ENCODE peak calls at places on chromosomes 16 and 17, in six cellular contexts. U is foreskin fibroblast, O is K562, E is breast epithelium, Y is kidney, F is heart right ventricle. X is an unnamed sample.

GRCh38 chr16:81567987-81568748 is 123.6 kb downstream of the CMIP start:
- DNase-seq in U (peak), O (no peak), E (peak), Y (peak), F (peak), X (no peak)

GRCh38 chr17:42247734-42248133 is 28.5 kb downstream of the STAT5B start:
- DNase-seq in U (peak), O (no peak), E (no peak), Y (no peak), F (no peak), X (peak)

GRCh38 chr16:65410801-65411200 is 288.9 kb upstream of the CDH11 start:
- DNase-seq in U (peak), O (no peak), E (no peak), Y (no peak), F (no peak), X (no peak)

GRCh38 chr16:58854392-58854791 is 120.3 kb upstream of the GOT2 start:
- DNase-seq in U (no peak), O (no peak), E (no peak), Y (no peak), F (no peak), X (no peak)

GRCh38 chr17:73795730-73796129 is 151.5 kb upstream of the SDK2 start:
- DNase-seq in U (no peak), O (no peak), E (peak), Y (no peak), F (no peak), X (no peak)

GRCh38 chr16:14302399-14303181 is 231.5 kb downstream of the MRTFB start:
- DNase-seq in U (peak), O (peak), E (no peak), Y (peak), F (peak), X (no peak)

GRCh38 chr17:44198721-44199552 is 747 bp downstream of the ATXN7L3 start:
- DNase-seq in U (peak), O (peak), E (peak), Y (peak), F (peak), X (no peak)

GRCh38 chr16:57145046-57145963 is 40.5 kb downstream of the PSME3IP1 start:
- DNase-seq in U (no peak), O (peak), E (no peak), Y (no peak), F (no peak), X (no peak)

GRCh38 chr17:11369570-11369969 is 128.6 kb downstream of the SHISA6 start:
- DNase-seq in U (no peak), O (no peak), E (no peak), Y (no peak), F (no peak), X (no peak)

GRCh38 chr16:48444574-48444973 is 59.4 kb upstream of the SIAH1 start:
- DNase-seq in U (peak), O (no peak), E (no peak), Y (no peak), F (no peak), X (peak)

GRCh38 chr16:66188786-66189725 is 177.4 kb upstream of the CDH5 start:
- DNase-seq in U (peak), O (no peak), E (no peak), Y (peak), F (no peak), X (no peak)

DNA sequence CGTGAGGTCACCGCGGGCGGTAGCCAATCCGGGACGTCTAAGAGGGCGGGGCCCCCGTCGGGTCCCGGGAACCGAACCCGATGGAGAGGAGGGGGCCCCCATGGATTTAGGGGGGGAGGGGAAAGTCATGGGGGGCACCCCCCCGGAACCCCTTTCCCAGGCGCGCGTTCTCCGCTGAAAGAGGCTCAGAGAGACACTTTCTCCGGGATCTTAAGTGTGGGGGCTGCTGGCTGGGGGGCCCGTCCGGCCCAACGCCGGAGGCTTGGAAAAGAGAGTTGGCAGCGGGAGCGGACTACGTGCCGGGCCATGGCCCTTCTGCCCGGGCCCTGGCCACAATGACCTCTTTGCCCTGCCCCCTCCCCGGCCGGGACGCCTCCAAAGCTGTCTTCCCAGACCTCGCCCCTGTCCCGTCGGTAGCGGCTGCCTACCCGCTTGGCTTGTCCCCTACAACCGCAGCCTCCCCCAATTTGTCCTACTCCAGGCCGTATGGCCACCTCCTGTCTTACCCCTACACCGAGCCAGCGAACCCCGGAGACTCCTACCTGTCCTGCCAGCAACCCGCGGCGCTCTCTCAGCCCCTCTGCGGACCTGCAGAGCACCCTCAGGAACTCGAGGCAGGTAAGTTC is at the start of gene DLX4:
- DNase-seq in U (no peak), O (peak), E (no peak), Y (peak), F (no peak), X (no peak)
- H3K4me3 ChIP-seq in U (peak), O (peak), E (peak), Y (peak), F (peak), X (peak)

DNA sequence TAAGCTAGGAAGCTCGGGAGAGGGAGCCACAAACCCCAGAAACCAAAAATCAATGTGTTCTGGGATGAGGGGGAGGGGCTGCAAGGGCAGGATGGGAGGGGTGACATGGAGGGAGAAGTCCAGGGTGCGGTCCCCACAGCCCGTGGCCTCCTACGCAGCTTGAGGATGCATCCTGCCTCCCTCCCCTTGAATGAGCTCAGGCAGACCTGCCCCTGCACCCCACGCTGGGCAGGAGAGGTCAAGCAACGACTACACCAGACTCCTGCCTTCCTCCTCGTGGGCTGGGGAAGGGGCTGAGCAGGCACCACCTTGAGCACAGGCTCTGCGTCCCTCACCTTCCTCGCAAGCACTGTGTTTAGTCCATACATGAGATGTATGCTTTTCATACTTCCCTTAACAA is 3.9 kb downstream of the ANKRD13B start:
- DNase-seq in U (no peak), O (peak), E (no peak), Y (peak), F (no peak), X (no peak)
- TF ChIP-seq CTCF in U (no peak), O (no peak), E (no peak), Y (no peak), F (no peak), X (no peak)

GRCh38 chr17:39667262-39668140 is 752 bp upstream of the PNMT start:
- DNase-seq in U (no peak), O (peak), E (no peak), Y (peak), F (peak), X (no peak)

GRCh38 chr17:39666231-39666600 is 1.1 kb downstream of the TCAP start:
- DNase-seq in U (no peak), O (no peak), E (no peak), Y (peak), F (no peak), X (no peak)

GRCh38 chr17:39669897-39670735 is 1.9 kb downstream of the PNMT start:
- DNase-seq in U (no peak), O (no peak), E (no peak), Y (peak), F (no peak), X (no peak)

GRCh38 chr17:39666601-39667261 is 1.5 kb upstream of the PNMT start:
- DNase-seq in U (no peak), O (peak), E (no peak), Y (peak), F (peak), X (no peak)

GRCh38 chr17:39668141-39668924 is at the start of gene PNMT:
- DNase-seq in U (peak), O (peak), E (peak), Y (peak), F (peak), X (no peak)
- H3K4me3 ChIP-seq in U (peak), O (peak), E (peak), Y (no peak), F (peak), X (peak)

GRCh38 chr17:46976626-46977270 is 2.3 kb downstream of the RPRML start:
- DNase-seq in U (no peak), O (peak), E (no peak), Y (peak), F (no peak), X (no peak)

GRCh38 chr17:46979023-46979870 is at the start of gene RPRML:
- DNase-seq in U (peak), O (peak), E (no peak), Y (peak), F (peak), X (no peak)

GRCh38 chr17:46977750-46978488 is 1.1 kb downstream of the RPRML start:
- DNase-seq in U (peak), O (no peak), E (no peak), Y (peak), F (no peak), X (no peak)

GRCh38 chr17:46978489-46979022 is 497 bp downstream of the RPRML start:
- DNase-seq in U (peak), O (peak), E (no peak), Y (peak), F (no peak), X (no peak)

GRCh38 chr17:46977348-46977747 is 1.7 kb downstream of the RPRML start:
- DNase-seq in U (peak), O (peak), E (no peak), Y (peak), F (no peak), X (peak)
- TF ChIP-seq CTCF in U (peak), O (peak), E (no peak), Y (no peak), F (no peak), X (peak)

DNA sequence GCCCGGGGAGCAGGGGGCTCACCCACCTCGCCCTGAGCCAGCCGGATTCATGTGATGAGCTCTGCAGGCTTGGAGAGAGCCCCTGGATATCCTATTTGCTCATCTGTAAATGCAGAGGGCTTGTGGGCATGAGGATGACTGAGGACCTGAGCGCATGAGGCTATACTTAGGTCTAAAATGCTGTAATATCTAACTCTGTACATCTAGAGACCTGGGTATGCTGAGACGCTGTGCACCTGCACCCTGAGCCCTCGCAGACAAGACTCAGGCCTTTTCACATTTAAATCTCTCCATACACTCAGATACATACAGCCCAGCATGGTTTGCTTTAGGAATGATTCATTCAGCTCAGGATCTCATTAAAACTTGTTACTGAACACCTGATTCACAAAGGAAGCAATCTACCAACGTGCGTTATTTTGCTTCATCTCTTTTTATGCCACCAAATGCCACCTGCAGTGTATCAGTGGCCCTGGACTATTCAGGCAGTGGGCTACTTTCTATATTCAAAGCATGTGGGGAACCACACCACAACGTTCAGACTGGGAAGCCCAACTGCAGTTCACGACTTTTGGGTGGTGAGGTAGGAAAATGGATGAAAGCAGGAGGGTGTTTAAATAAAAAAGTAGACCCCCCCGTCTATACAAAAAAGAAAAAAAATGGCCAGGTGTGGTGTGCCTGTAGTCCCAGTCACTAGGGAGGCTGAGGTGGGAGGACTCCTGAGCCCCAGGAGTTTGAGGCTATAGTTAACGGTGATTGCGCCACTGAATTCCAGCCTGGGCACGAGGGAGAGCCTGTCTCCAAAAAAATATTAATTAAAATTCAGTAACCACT is 12.0 kb downstream of the USP7 start:
- DNase-seq in U (no peak), O (no peak), E (no peak), Y (no peak), F (no peak), X (no peak)
- H3K4me3 ChIP-seq in U (no peak), O (no peak), E (no peak), Y (no peak), F (no peak), X (no peak)

GRCh38 chr17:63442549-63443035 is 3.5 kb downstream of the CYB561 start:
- DNase-seq in U (peak), O (peak), E (no peak), Y (no peak), F (no peak), X (no peak)
- TF ChIP-seq CTCF in U (no peak), O (peak), E (no peak), Y (no peak), F (no peak), X (peak)

DNA sequence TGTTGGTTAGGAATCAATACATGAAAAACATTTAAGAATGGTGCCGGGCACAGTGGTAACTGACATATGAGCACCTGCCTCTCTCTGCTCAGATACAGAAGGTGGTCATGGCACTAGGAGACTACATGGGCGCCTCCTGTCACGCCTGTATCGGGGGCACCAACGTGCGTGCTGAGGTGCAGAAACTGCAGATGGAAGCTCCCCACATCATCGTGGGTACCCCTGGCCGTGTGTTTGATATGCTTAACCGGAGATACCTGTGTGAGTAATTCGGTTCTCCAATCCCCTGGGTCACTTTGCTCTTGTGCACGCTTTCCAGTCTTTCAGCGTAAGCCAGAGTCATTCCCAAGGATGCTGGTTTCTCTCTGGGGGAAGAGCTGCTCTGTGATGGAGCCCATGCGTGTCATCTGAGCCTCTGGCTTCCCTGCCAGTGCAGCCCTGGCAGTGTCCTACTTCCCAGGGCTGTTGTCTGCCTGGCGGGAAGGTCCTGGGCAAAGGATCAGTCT is 3.0 kb upstream of the CD68 start:
- DNase-seq in U (peak), O (no peak), E (no peak), Y (peak), F (no peak), X (no peak)
- H3K4me3 ChIP-seq in U (no peak), O (no peak), E (no peak), Y (no peak), F (no peak), X (peak)

X was measured in HFF-Myc.